ENCODE peak calls at places on chromosomes 1 and 21, in five cellular contexts. U is BE2C, I is heart left ventricle, S is osteoblast, Y is mesenchymal stem cell. A is an unnamed sample. For H3K4me1, the result is how much of the 10 kb centered on the place peaks cover.

GRCh38 chr1:199861020-199861795 is 166.3 kb upstream of the NR5A2 start:
- DNase-seq in Y (no peak), I (no peak), S (no peak), U (no peak), A (no peak)

GRCh38 chr1:92484472-92485373 is 2.0 kb downstream of the GFI1 start:
- DNase-seq in I (peak), Y (peak), S (peak), U (peak), A (peak)

GRCh38 chr1:43849670-43850069 is 83.9 kb upstream of the ARTN start:
- DNase-seq in Y (no peak), I (no peak), U (no peak), S (no peak), A (no peak)

GRCh38 chr21:15015622-15016471 is 49.0 kb downstream of the NRIP1 start:
- DNase-seq in S (peak), Y (peak), I (no peak), U (no peak), A (no peak)

GRCh38 chr1:42214447-42214871 is 49.9 kb upstream of the GUCA2A start:
- DNase-seq in I (no peak), Y (peak), U (no peak), S (peak), A (no peak)

GRCh38 chr1:70528591-70529333 is 117.7 kb downstream of the CTH start:
- DNase-seq in S (no peak), I (no peak), Y (peak), U (peak), A (no peak)

GRCh38 chr1:107430540-107431228 is 289.8 kb downstream of the NTNG1 start:
- DNase-seq in I (no peak), Y (peak), U (peak), S (no peak), A (no peak)

GRCh38 chr1:117826551-117827078 is 102.8 kb downstream of the GDAP2 start:
- DNase-seq in Y (peak), U (peak), S (no peak), I (no peak), A (peak)

GRCh38 chr1:66058558-66058957 is 265.9 kb downstream of the PDE4B start:
- DNase-seq in S (no peak), I (peak), U (no peak), Y (no peak), A (no peak)

GRCh38 chr1:54885237-54885679 is 1.7 kb downstream of the DHCR24 start:
- DNase-seq in U (no peak), I (no peak), Y (no peak), S (no peak), A (no peak)

GRCh38 chr1:1123581-1124507 is 8.0 kb upstream of the C1orf159 start:
- DNase-seq in Y (peak), I (peak), S (peak), U (peak), A (peak)

GRCh38 chr1:21764615-21765423 is 18.1 kb downstream of the USP48 start:
- DNase-seq in Y (peak), I (no peak), U (peak), S (peak), A (peak)

GRCh38 chr1:164602480-164603093 is 43.6 kb downstream of the PBX1 start:
- DNase-seq in I (peak), Y (peak), S (no peak), U (no peak), A (peak)

GRCh38 chr1:75127916-75128717 is 6.1 kb upstream of the LHX8 start:
- DNase-seq in U (no peak), S (peak), Y (no peak), I (no peak), A (no peak)

GRCh38 chr1:3742439-3743298 is 9.6 kb upstream of the CCDC27 start:
- DNase-seq in U (no peak), I (peak), Y (no peak), S (peak), A (peak)

GRCh38 chr1:44407430-44408180 is 2.5 kb downstream of the RNF220 start:
- DNase-seq in Y (peak), I (peak), U (no peak), S (no peak), A (no peak)

GRCh38 chr1:171468120-171468790 is 17.1 kb upstream of the PRRC2C start:
- DNase-seq in S (peak), U (no peak), I (no peak), Y (peak), A (no peak)

GRCh38 chr1:234918216-234918841 is 210.3 kb downstream of the TOMM20 start:
- DNase-seq in Y (no peak), I (no peak), U (no peak), S (peak), A (peak)

GRCh38 chr1:15941044-15941840 is 34.7 kb downstream of the ZBTB17 start:
- DNase-seq in S (peak), Y (no peak), I (no peak), U (no peak), A (no peak)

GRCh38 chr1:84174051-84174556 is 30.0 kb downstream of the PRKACB start:
- DNase-seq in Y (peak), S (no peak), U (no peak), I (no peak), A (no peak)

GRCh38 chr1:53328009-53328489 is at the start of gene LRP8:
- DNase-seq in I (peak), Y (peak), S (peak), U (peak), A (peak)

GRCh38 chr1:53327183-53327941 is 508 bp downstream of the LRP8 start:
- DNase-seq in I (peak), Y (peak), U (peak), S (peak), A (peak)

GRCh38 chr1:53328490-53329182 is 766 bp upstream of the LRP8 start:
- DNase-seq in Y (peak), U (no peak), S (peak), I (peak), A (no peak)

GRCh38 chr1:53330819-53331218 is 2.9 kb upstream of the LRP8 start:
- DNase-seq in S (no peak), I (no peak), U (no peak), Y (no peak), A (no peak)

GRCh38 chr1:53329183-53329544 is 1.3 kb upstream of the LRP8 start:
- DNase-seq in Y (no peak), I (peak), S (no peak), U (no peak), A (no peak)
- H3K4me3 ChIP-seq in Y (no peak), I (no peak), S (no peak), U (no peak), A (no peak)

DNA sequence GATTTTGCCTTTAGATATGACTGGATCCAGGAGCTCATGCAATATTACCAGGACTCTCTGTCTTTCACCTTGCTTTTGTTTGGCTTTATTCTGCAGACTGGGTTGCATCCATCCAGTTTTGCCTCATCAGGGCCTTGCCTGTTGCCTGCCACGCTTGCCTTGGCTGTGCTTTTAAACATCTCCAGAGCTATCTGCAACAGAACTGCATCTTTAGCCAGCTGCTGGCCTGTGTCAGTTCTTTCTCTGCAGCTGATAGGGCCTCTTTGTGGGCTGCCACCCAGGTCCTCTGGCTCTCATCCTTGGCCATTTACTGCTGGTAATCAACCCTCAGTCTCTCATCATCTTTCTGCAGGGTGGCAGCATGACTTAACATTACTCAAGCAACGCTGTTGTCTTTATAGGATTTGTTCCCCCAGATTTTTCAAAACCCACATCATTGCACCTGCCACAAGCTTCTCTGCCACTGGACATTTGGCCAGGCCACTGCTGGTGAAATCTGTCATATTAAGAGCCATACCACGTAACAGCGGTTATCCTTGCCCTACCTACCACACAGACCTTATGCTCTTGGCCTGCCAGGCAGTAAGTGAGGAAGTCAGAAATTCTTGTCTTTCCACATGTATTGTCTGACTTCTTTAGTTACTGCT is 24.4 kb upstream of the HUNK start:
- DNase-seq in I (no peak), S (no peak), U (no peak), Y (no peak), A (peak)
- H3K4me1 ChIP-seq in I (under half), S (under half), U (under half), Y (under half), A (under half)

GRCh38 chr1:150615346-150616201 is 13.8 kb downstream of the ENSA start:
- DNase-seq in Y (peak), I (no peak), S (no peak), U (no peak), A (no peak)

GRCh38 chr1:150609726-150610125 is 19.7 kb downstream of the ENSA start:
- DNase-seq in S (no peak), Y (peak), U (no peak), I (no peak), A (no peak)

GRCh38 chr1:150613061-150613920 is 16.1 kb downstream of the ENSA start:
- DNase-seq in U (no peak), I (no peak), S (peak), Y (peak), A (no peak)

GRCh38 chr1:150610576-150610975 is 18.8 kb downstream of the ENSA start:
- DNase-seq in I (no peak), Y (no peak), S (no peak), U (no peak), A (no peak)

DNA sequence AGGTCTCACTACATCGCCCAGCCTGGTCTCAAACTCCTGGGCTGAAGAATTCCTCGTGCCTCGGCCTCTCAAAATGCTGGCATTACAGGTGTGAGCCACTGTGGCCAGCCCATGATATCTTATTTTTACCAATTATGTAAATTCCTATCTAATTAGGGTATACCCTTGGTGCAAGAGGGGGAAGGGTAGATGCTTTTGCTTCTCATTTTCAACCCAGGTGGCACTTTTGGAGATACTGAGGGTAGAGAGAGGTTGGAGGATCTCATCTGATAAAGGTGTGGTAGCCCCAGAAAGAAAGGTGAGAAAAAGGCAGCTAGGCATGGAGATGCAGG is 17.4 kb downstream of the ENSA start:
- DNase-seq in I (no peak), U (no peak), S (no peak), Y (no peak), A (no peak)
- H3K4me3 ChIP-seq in I (no peak), U (no peak), S (no peak), Y (no peak), A (no peak)

GRCh38 chr1:2533356-2533755 is 3.3 kb upstream of the HES5 start:
- DNase-seq in U (no peak), I (no peak), S (no peak), Y (no peak), A (no peak)
- H3K4me1 ChIP-seq in U (under half), I (under half), S (under half), Y (half or more), A (under half)

DNA sequence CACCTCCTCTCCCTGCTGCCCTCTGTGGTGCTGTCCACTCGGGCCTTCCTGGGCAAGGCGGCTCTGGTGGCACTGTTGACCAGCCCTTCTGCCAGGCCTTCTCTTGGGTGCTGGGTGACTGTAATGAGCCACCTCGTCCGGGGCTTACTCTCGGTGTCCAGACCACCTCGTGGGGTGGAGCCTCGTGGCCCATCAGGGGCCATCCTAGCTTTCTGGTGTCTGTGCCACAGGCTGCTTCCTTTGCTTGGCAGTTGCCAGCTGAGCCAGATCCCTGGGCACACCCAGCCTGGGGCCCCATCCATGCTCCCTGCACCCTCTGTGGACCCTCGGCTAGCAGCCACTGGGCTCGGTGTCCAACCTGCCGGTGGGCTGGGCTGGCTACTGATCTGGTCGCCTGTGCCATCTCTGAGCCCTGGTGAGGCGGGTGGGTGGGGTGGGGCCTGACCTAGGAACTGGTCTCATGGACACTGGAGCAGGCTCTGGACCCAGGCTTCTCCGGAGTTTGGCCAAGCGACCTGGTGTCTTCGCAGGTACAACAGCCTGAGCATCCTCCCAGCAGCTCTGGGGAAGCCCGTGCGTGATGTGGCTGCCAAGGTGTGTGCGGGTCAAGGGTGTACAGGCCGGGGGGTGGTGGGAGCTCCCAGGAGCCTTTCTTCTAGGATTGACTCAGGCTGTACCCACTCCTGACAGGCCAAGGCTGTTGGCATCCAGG is 1.4 kb downstream of the PRXL2B start:
- DNase-seq in U (no peak), Y (no peak), I (peak), S (peak), A (no peak)
- H3K4me3 ChIP-seq in U (no peak), Y (peak), I (no peak), S (no peak), A (no peak)

GRCh38 chr1:201497935-201498509 is 8.9 kb downstream of the CSRP1 start:
- DNase-seq in I (no peak), S (no peak), U (no peak), Y (no peak), A (no peak)

GRCh38 chr1:201493757-201494617 is 12.9 kb downstream of the CSRP1 start:
- DNase-seq in U (no peak), I (no peak), S (no peak), Y (peak), A (peak)

GRCh38 chr1:201498621-201499020 is 8.3 kb downstream of the CSRP1 start:
- DNase-seq in Y (no peak), S (no peak), U (no peak), I (no peak), A (no peak)

GRCh38 chr1:201496296-201496690 is 10.6 kb downstream of the CSRP1 start:
- DNase-seq in U (peak), S (no peak), Y (no peak), I (no peak), A (peak)

GRCh38 chr1:201495447-201496295 is 11.3 kb downstream of the CSRP1 start:
- DNase-seq in S (peak), Y (peak), I (peak), U (peak), A (peak)
- H3K4me1 ChIP-seq in S (half or more), Y (under half), I (half or more), U (under half), A (under half)

GRCh38 chr21:34892196-34892595 is 156.9 kb downstream of the RUNX1 start:
- DNase-seq in I (no peak), Y (peak), U (no peak), S (peak), A (no peak)

GRCh38 chr21:34890258-34890723 is 158.8 kb downstream of the RUNX1 start:
- DNase-seq in U (no peak), Y (no peak), I (no peak), S (no peak), A (no peak)

GRCh38 chr21:34889537-34890257 is 159.4 kb downstream of the RUNX1 start:
- DNase-seq in S (peak), U (peak), I (peak), Y (peak), A (peak)

GRCh38 chr21:34890724-34891609 is 158.1 kb downstream of the RUNX1 start:
- DNase-seq in U (no peak), I (peak), S (peak), Y (peak), A (peak)

GRCh38 chr21:34891610-34891943 is 157.5 kb downstream of the RUNX1 start:
- DNase-seq in S (no peak), Y (no peak), I (no peak), U (no peak), A (no peak)
- H3K4me3 ChIP-seq in S (peak), Y (no peak), I (no peak), U (no peak), A (no peak)

DNA sequence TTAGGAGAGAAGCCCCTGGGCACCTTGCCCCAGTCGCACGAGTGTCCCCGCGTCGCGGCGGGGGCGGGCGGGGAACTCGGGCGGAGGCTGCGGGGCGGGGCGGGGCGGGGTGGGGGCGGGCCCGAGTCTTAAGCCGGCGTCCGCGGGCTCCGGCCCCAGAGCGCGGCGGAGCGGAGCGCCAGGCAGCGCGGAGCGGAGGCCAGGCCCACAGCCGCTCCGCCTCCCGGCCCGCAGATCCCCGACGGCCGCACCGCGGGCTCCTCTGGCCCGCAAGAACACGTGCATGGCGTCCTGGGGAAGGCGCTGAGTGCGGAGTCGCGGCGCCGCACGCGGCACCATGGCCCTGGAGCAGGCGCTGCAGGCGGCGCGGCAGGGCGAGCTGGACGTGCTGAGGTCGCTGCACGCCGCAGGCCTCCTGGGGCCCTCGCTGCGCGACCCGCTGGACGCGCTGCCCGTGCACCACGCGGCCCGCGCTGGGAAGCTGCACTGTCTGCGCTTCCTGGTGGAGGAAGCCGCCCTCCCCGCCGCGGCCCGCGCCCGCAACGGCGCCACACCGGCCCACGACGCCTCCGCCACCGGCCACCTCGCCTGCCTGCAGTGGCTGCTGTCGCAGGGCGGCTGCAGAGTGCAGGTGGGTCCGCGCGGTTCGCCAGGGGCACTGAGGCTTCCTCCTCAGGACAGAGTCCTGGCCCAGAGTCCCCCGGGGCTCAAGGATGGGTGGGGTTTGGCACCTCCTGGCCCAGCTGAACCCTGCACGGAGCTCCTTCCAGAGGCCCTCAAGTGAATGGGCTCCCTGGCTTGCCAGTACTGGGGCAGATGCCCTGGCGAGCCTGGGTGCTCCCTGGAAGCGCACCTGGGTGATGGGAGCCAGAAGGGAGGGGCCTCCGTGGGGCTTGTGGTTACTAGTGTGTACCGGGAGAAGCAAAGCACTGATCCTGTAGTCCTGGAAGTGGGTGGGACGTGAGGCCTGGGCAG is at the start of gene ESPN:
- DNase-seq in Y (no peak), I (no peak), U (no peak), S (peak), A (no peak)
- H3K4me1 ChIP-seq in Y (under half), I (under half), U (under half), S (under half), A (under half)